ENCODE peak calls at places on chromosomes 13 and 19, in nine cellular contexts. One of them, this sample, is unnamed.

GRCh38 chr19:28185646-28186045 is 1027.3 kb downstream of the UQCRFS1 start:
- DNase-seq in ovary: no peak
- DNase-seq in heart left ventricle: no peak
- DNase-seq in breast epithelium: no peak
- DNase-seq in fibroblast of mammary gland: peak
- DNase-seq in colonic mucosa: no peak
- DNase-seq in psoas muscle: no peak
- DNase-seq in prostate gland: no peak
- DNase-seq in cardiac fibroblast: no peak
- DNase-seq in this sample: no peak

GRCh38 chr19:5893907-5894703 is 9.5 kb downstream of the NDUFA11 start:
- DNase-seq in psoas muscle: no peak
- DNase-seq in fibroblast of mammary gland: no peak
- DNase-seq in prostate gland: peak
- DNase-seq in breast epithelium: peak
- DNase-seq in ovary: no peak
- DNase-seq in cardiac fibroblast: no peak
- DNase-seq in heart left ventricle: peak
- DNase-seq in colonic mucosa: no peak
- DNase-seq in this sample: no peak

GRCh38 chr19:36851898-36852297 is 1.2 kb downstream of the ZNF345 start:
- DNase-seq in colonic mucosa: no peak
- DNase-seq in heart left ventricle: no peak
- DNase-seq in psoas muscle: no peak
- DNase-seq in breast epithelium: no peak
- DNase-seq in ovary: no peak
- DNase-seq in cardiac fibroblast: no peak
- DNase-seq in prostate gland: no peak
- DNase-seq in fibroblast of mammary gland: no peak
- DNase-seq in this sample: no peak

GRCh38 chr19:4575267-4575793 is 15.8 kb upstream of the SEMA6B start:
- DNase-seq in breast epithelium: peak
- DNase-seq in ovary: peak
- DNase-seq in fibroblast of mammary gland: peak
- DNase-seq in colonic mucosa: no peak
- DNase-seq in cardiac fibroblast: peak
- DNase-seq in prostate gland: no peak
- DNase-seq in heart left ventricle: peak
- DNase-seq in psoas muscle: peak
- DNase-seq in this sample: no peak

GRCh38 chr13:23966691-23967615 is 69.7 kb upstream of the C1QTNF9B start:
- DNase-seq in cardiac fibroblast: peak
- DNase-seq in prostate gland: peak
- DNase-seq in psoas muscle: no peak
- DNase-seq in colonic mucosa: no peak
- DNase-seq in ovary: no peak
- DNase-seq in heart left ventricle: no peak
- DNase-seq in breast epithelium: no peak
- DNase-seq in fibroblast of mammary gland: no peak
- DNase-seq in this sample: peak

GRCh38 chr19:54918499-54918898 is 12.6 kb downstream of the NCR1 start:
- DNase-seq in colonic mucosa: no peak
- DNase-seq in psoas muscle: no peak
- DNase-seq in cardiac fibroblast: no peak
- DNase-seq in prostate gland: no peak
- DNase-seq in fibroblast of mammary gland: no peak
- DNase-seq in ovary: no peak
- DNase-seq in breast epithelium: no peak
- DNase-seq in heart left ventricle: no peak
- DNase-seq in this sample: no peak

GRCh38 chr13:79775830-79776229 is 294.9 kb downstream of the NDFIP2 start:
- DNase-seq in cardiac fibroblast: peak
- DNase-seq in ovary: no peak
- DNase-seq in breast epithelium: no peak
- DNase-seq in heart left ventricle: peak
- DNase-seq in prostate gland: no peak
- DNase-seq in psoas muscle: no peak
- DNase-seq in colonic mucosa: peak
- DNase-seq in fibroblast of mammary gland: peak
- DNase-seq in this sample: peak

GRCh38 chr13:32790731-32791130 is 204.5 kb downstream of the PDS5B start:
- DNase-seq in prostate gland: no peak
- DNase-seq in fibroblast of mammary gland: peak
- DNase-seq in ovary: no peak
- DNase-seq in breast epithelium: no peak
- DNase-seq in cardiac fibroblast: no peak
- DNase-seq in heart left ventricle: no peak
- DNase-seq in psoas muscle: no peak
- DNase-seq in colonic mucosa: no peak
- DNase-seq in this sample: no peak

GRCh38 chr13:22696433-22696832 is 484.3 kb upstream of the SGCG start:
- DNase-seq in heart left ventricle: no peak
- DNase-seq in psoas muscle: no peak
- DNase-seq in colonic mucosa: no peak
- DNase-seq in breast epithelium: no peak
- DNase-seq in ovary: no peak
- DNase-seq in cardiac fibroblast: no peak
- DNase-seq in prostate gland: no peak
- DNase-seq in fibroblast of mammary gland: no peak
- DNase-seq in this sample: no peak

GRCh38 chr13:22693691-22694090 is 487.1 kb upstream of the SGCG start:
- DNase-seq in cardiac fibroblast: no peak
- DNase-seq in fibroblast of mammary gland: no peak
- DNase-seq in prostate gland: no peak
- DNase-seq in ovary: no peak
- DNase-seq in heart left ventricle: no peak
- DNase-seq in psoas muscle: no peak
- DNase-seq in colonic mucosa: no peak
- DNase-seq in breast epithelium: no peak
- DNase-seq in this sample: no peak

DNA sequence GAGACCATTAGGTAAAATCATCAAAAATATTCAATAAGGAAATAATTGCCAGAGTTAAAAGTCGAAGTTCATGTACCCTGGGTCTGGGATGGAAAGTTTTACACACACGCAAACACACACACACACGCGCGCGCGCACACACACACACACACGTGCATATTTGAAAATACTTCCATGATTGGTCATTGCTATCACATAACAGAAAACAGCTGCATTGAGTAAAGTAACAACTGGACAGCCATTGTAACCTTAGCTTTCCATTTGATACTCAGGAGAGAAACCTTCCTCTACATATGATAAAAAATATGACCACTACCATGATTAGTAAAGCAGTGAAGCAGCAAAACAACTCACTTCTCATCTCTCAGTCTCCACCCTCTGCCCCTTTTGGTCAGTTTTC is 490.0 kb upstream of the SGCG start:
- DNase-seq in psoas muscle: no peak
- DNase-seq in breast epithelium: no peak
- DNase-seq in prostate gland: no peak
- DNase-seq in heart left ventricle: no peak
- DNase-seq in colonic mucosa: no peak
- DNase-seq in cardiac fibroblast: no peak
- DNase-seq in ovary: no peak
- DNase-seq in fibroblast of mammary gland: no peak
- DNase-seq in this sample: no peak
- TF ChIP-seq CTCF in psoas muscle: no peak
- TF ChIP-seq CTCF in breast epithelium: no peak
- TF ChIP-seq CTCF in prostate gland: no peak
- TF ChIP-seq CTCF in heart left ventricle: no peak
- TF ChIP-seq CTCF in colonic mucosa: no peak
- TF ChIP-seq CTCF in cardiac fibroblast: no peak
- TF ChIP-seq CTCF in ovary: no peak
- TF ChIP-seq CTCF in fibroblast of mammary gland: no peak
- TF ChIP-seq CTCF in this sample: no peak

GRCh38 chr13:51223284-51224270 is 1.4 kb downstream of the FAM124A start:
- DNase-seq in prostate gland: no peak
- DNase-seq in breast epithelium: no peak
- DNase-seq in psoas muscle: no peak
- DNase-seq in ovary: no peak
- DNase-seq in fibroblast of mammary gland: no peak
- DNase-seq in cardiac fibroblast: no peak
- DNase-seq in colonic mucosa: no peak
- DNase-seq in heart left ventricle: peak
- DNase-seq in this sample: no peak

GRCh38 chr13:51222510-51223283 is 499 bp downstream of the FAM124A start:
- DNase-seq in breast epithelium: no peak
- DNase-seq in cardiac fibroblast: no peak
- DNase-seq in heart left ventricle: no peak
- DNase-seq in psoas muscle: no peak
- DNase-seq in prostate gland: no peak
- DNase-seq in colonic mucosa: no peak
- DNase-seq in fibroblast of mammary gland: no peak
- DNase-seq in ovary: no peak
- DNase-seq in this sample: no peak

GRCh38 chr13:51221674-51222509 is at the start of gene FAM124A:
- DNase-seq in cardiac fibroblast: peak
- DNase-seq in heart left ventricle: peak
- DNase-seq in colonic mucosa: peak
- DNase-seq in psoas muscle: peak
- DNase-seq in prostate gland: peak
- DNase-seq in ovary: peak
- DNase-seq in breast epithelium: no peak
- DNase-seq in fibroblast of mammary gland: peak
- DNase-seq in this sample: peak

GRCh38 chr13:51221108-51221507 is 1.1 kb upstream of the FAM124A start:
- DNase-seq in heart left ventricle: no peak
- DNase-seq in colonic mucosa: no peak
- DNase-seq in ovary: no peak
- DNase-seq in psoas muscle: no peak
- DNase-seq in prostate gland: no peak
- DNase-seq in breast epithelium: no peak
- DNase-seq in fibroblast of mammary gland: no peak
- DNase-seq in cardiac fibroblast: no peak
- DNase-seq in this sample: no peak

DNA sequence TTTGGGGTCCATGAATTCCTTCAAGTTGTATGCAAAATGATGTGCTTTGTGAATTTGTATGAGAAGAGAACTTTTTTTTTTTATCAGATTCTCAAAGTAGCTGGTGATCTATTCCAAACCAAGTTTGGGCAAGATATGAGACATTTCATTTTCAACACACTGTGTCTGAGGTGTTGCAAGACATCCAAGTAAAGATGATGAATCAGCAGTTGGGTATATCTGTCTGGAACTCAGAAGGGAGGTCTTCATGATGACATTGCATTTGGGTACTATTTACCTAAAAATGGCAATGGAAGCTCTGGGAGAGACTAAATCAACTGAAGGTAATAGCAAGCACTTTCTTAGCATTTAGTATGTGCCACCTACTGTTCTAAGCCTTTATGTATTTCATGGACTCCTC is 2.8 kb downstream of the FAM124A start:
- DNase-seq in colonic mucosa: no peak
- DNase-seq in heart left ventricle: no peak
- DNase-seq in prostate gland: no peak
- DNase-seq in breast epithelium: no peak
- DNase-seq in fibroblast of mammary gland: peak
- DNase-seq in ovary: no peak
- DNase-seq in cardiac fibroblast: no peak
- DNase-seq in psoas muscle: no peak
- DNase-seq in this sample: no peak
- H3K4me3 ChIP-seq in colonic mucosa: no peak
- H3K4me3 ChIP-seq in heart left ventricle: no peak
- H3K4me3 ChIP-seq in prostate gland: no peak
- H3K4me3 ChIP-seq in breast epithelium: no peak
- H3K4me3 ChIP-seq in fibroblast of mammary gland: no peak
- H3K4me3 ChIP-seq in ovary: no peak
- H3K4me3 ChIP-seq in cardiac fibroblast: no peak
- H3K4me3 ChIP-seq in psoas muscle: no peak
- H3K4me3 ChIP-seq in this sample: no peak

GRCh38 chr13:49240017-49240416 is 7.7 kb upstream of the CDADC1 start:
- DNase-seq in fibroblast of mammary gland: peak
- DNase-seq in breast epithelium: no peak
- DNase-seq in colonic mucosa: no peak
- DNase-seq in heart left ventricle: no peak
- DNase-seq in ovary: no peak
- DNase-seq in cardiac fibroblast: peak
- DNase-seq in prostate gland: no peak
- DNase-seq in psoas muscle: no peak
- DNase-seq in this sample: peak
- TF ChIP-seq CTCF in fibroblast of mammary gland: peak
- TF ChIP-seq CTCF in breast epithelium: no peak
- TF ChIP-seq CTCF in colonic mucosa: peak
- TF ChIP-seq CTCF in heart left ventricle: peak
- TF ChIP-seq CTCF in ovary: no peak
- TF ChIP-seq CTCF in cardiac fibroblast: peak
- TF ChIP-seq CTCF in prostate gland: no peak
- TF ChIP-seq CTCF in psoas muscle: peak
- TF ChIP-seq CTCF in this sample: peak

GRCh38 chr13:26220575-26220974 is 1.5 kb downstream of the RNF6 start:
- DNase-seq in prostate gland: no peak
- DNase-seq in heart left ventricle: no peak
- DNase-seq in psoas muscle: no peak
- DNase-seq in cardiac fibroblast: peak
- DNase-seq in colonic mucosa: no peak
- DNase-seq in breast epithelium: no peak
- DNase-seq in fibroblast of mammary gland: peak
- DNase-seq in ovary: no peak
- DNase-seq in this sample: no peak

GRCh38 chr13:26221721-26222522 is at the start of gene RNF6:
- DNase-seq in psoas muscle: peak
- DNase-seq in ovary: peak
- DNase-seq in prostate gland: peak
- DNase-seq in colonic mucosa: peak
- DNase-seq in breast epithelium: peak
- DNase-seq in fibroblast of mammary gland: peak
- DNase-seq in cardiac fibroblast: peak
- DNase-seq in heart left ventricle: peak
- DNase-seq in this sample: peak

GRCh38 chr13:26222523-26223046 is 471 bp upstream of the RNF6 start:
- DNase-seq in prostate gland: no peak
- DNase-seq in heart left ventricle: no peak
- DNase-seq in fibroblast of mammary gland: no peak
- DNase-seq in ovary: no peak
- DNase-seq in colonic mucosa: no peak
- DNase-seq in psoas muscle: no peak
- DNase-seq in cardiac fibroblast: no peak
- DNase-seq in breast epithelium: no peak
- DNase-seq in this sample: no peak

GRCh38 chr13:26219726-26220125 is 2.4 kb downstream of the RNF6 start:
- DNase-seq in fibroblast of mammary gland: peak
- DNase-seq in cardiac fibroblast: no peak
- DNase-seq in heart left ventricle: no peak
- DNase-seq in breast epithelium: no peak
- DNase-seq in prostate gland: no peak
- DNase-seq in ovary: no peak
- DNase-seq in colonic mucosa: no peak
- DNase-seq in psoas muscle: no peak
- DNase-seq in this sample: no peak

GRCh38 chr13:26221399-26221720 is 754 bp downstream of the RNF6 start:
- DNase-seq in colonic mucosa: no peak
- DNase-seq in fibroblast of mammary gland: no peak
- DNase-seq in heart left ventricle: no peak
- DNase-seq in psoas muscle: no peak
- DNase-seq in prostate gland: no peak
- DNase-seq in breast epithelium: no peak
- DNase-seq in ovary: no peak
- DNase-seq in cardiac fibroblast: no peak
- DNase-seq in this sample: no peak
- H3K4me3 ChIP-seq in colonic mucosa: peak
- H3K4me3 ChIP-seq in fibroblast of mammary gland: peak
- H3K4me3 ChIP-seq in heart left ventricle: peak
- H3K4me3 ChIP-seq in psoas muscle: peak
- H3K4me3 ChIP-seq in prostate gland: peak
- H3K4me3 ChIP-seq in breast epithelium: peak
- H3K4me3 ChIP-seq in ovary: peak
- H3K4me3 ChIP-seq in cardiac fibroblast: peak
- H3K4me3 ChIP-seq in this sample: peak

GRCh38 chr13:59641261-59641660 is 522.5 kb downstream of the DIAPH3 start:
- DNase-seq in cardiac fibroblast: no peak
- DNase-seq in psoas muscle: no peak
- DNase-seq in ovary: no peak
- DNase-seq in colonic mucosa: no peak
- DNase-seq in prostate gland: no peak
- DNase-seq in heart left ventricle: no peak
- DNase-seq in fibroblast of mammary gland: no peak
- DNase-seq in breast epithelium: no peak
- DNase-seq in this sample: no peak
- TF ChIP-seq CTCF in cardiac fibroblast: no peak
- TF ChIP-seq CTCF in psoas muscle: no peak
- TF ChIP-seq CTCF in ovary: no peak
- TF ChIP-seq CTCF in colonic mucosa: no peak
- TF ChIP-seq CTCF in prostate gland: no peak
- TF ChIP-seq CTCF in heart left ventricle: no peak
- TF ChIP-seq CTCF in fibroblast of mammary gland: no peak
- TF ChIP-seq CTCF in breast epithelium: no peak
- TF ChIP-seq CTCF in this sample: no peak